ENCODE peak calls at places on chromosomes 11 and 22, in five cellular contexts. I is fibroblast of lung; R is CD4-positive, alpha-beta T cell; P is CD4-positive, CD25-positive, alpha-beta regulatory T cell; D is adrenal gland. F is an unnamed sample. For H3K9me3, the result is how much of the 10 kb centered on the place peaks cover.

GRCh38 chr11:1817511-1817910 is 17.3 kb upstream of the SYT8 start:
- DNase-seq in I (no peak), R (no peak), P (no peak), D (no peak), F (no peak)

GRCh38 chr22:42726811-42727210 is 6.1 kb upstream of the A4GALT start:
- DNase-seq in I (no peak), R (no peak), P (no peak), D (no peak), F (no peak)

GRCh38 chr22:37496651-37497599 is 10.7 kb upstream of the MFNG start:
- DNase-seq in I (peak), R (no peak), P (no peak), D (no peak), F (no peak)

GRCh38 chr22:42841444-42841843 is 15.6 kb downstream of the ARFGAP3 start:
- DNase-seq in I (no peak), R (no peak), P (no peak), D (no peak), F (no peak)

GRCh38 chr11:75147875-75148263 is 3.0 kb upstream of the SLCO2B1 start:
- DNase-seq in I (no peak), R (no peak), P (no peak), D (peak), F (no peak)

GRCh38 chr11:67371549-67372231 is 1.7 kb downstream of the CLCF1 start:
- DNase-seq in I (peak), R (no peak), P (peak), D (no peak), F (no peak)

GRCh38 chr11:122189259-122189658 is 73.2 kb upstream of the BLID start:
- DNase-seq in I (peak), R (no peak), P (no peak), D (peak), F (no peak)

GRCh38 chr22:40101417-40102101 is 76.2 kb upstream of the TNRC6B start:
- DNase-seq in I (no peak), R (no peak), P (no peak), D (no peak), F (no peak)

GRCh38 chr11:36056160-36056751 is 112.4 kb downstream of the LDLRAD3 start:
- DNase-seq in I (peak), R (no peak), P (no peak), D (peak), F (no peak)

GRCh38 chr11:54558919-54559318 is 44.9 kb downstream of the OR4C46 start:
- DNase-seq in I (no peak), R (no peak), P (no peak), D (no peak), F (no peak)
- H3K9me3 ChIP-seq in I (under half), R (under half), P (under half), D (under half), F (under half)

GRCh38 chr22:49269371-49269770 is 558.3 kb downstream of the BRD1 start:
- DNase-seq in I (no peak), R (no peak), P (no peak), D (no peak), F (no peak)

GRCh38 chr22:49267996-49268395 is 559.7 kb downstream of the BRD1 start:
- DNase-seq in I (no peak), R (no peak), P (no peak), D (no peak), F (no peak)

GRCh38 chr22:49269928-49270327 is 557.7 kb downstream of the BRD1 start:
- DNase-seq in I (no peak), R (no peak), P (no peak), D (no peak), F (no peak)

GRCh38 chr22:49270595-49271368 is 556.9 kb downstream of the BRD1 start:
- DNase-seq in I (no peak), R (no peak), P (no peak), D (no peak), F (no peak)

DNA sequence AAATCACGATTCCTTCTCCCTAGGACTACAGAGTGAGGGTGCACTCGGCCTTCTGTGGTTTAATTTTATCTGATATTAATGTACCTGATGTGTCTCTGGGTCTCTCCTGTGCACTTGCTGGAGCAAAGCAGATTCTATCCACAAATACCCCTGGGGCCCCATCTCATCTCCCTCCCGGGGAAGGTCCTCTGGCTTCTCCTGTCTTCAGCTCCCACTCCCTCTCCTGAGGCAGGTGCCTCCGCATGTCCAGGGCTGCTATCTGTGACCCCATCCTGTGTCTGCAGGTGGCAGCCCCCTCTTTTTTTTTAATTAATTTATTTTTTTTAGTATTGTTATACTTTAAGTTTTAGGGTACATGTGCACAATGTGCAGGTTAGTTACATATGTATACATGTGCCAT is 558.7 kb downstream of the BRD1 start:
- DNase-seq in I (no peak), R (no peak), P (no peak), D (no peak), F (no peak)
- H3K9me3 ChIP-seq in I (under half), R (under half), P (under half), D (under half), F (under half)

DNA sequence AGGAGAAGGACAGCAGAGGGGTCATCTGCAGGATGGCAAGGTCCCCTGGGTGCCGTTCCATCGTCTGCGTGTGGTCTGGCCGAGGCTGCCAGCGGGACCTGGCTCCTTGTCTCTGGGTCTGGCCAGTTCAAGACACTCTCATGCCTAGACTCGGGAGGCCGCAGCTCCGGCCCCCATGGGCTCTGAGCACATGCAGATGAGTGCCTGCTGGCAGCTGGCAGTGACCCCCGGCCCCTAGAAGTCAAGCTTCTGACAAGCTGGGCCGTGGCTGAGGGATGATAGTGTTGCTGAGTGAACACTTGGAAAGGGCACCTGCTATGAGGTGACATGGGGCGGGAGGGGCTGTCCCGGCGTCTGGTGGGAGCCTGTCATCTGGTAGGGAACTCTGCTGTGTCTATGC is 1180.6 kb downstream of the BRD1 start:
- DNase-seq in I (no peak), R (no peak), P (no peak), D (no peak), F (no peak)
- H3K9me3 ChIP-seq in I (under half), R (under half), P (under half), D (under half), F (under half)

DNA sequence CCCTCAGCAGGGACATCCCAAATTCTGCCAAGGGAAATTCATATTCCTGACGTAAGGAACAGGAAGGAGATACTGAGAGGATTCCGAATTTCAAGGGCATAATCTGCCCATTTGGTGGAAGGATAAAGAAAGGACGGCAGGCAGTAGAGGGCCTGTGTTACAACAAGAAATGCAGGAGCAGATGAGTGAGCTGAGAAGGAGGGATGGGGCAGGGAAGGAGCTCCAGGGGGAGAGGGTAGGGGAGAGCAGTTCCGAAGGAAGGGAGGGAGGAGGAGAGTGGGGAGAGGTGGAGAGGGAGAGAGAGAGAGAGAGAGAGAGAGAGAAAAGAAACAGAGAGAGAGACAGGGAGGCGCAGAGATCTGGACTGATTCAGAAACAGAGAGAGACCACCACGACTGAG is 851 bp downstream of the OPCML start:
- DNase-seq in I (no peak), R (no peak), P (no peak), D (no peak), F (no peak)
- H3K9me3 ChIP-seq in I (under half), R (under half), P (under half), D (under half), F (under half)

GRCh38 chr11:21520244-21520643 is 672.6 kb upstream of the ANO5 start:
- DNase-seq in I (no peak), R (no peak), P (no peak), D (no peak), F (no peak)
- H3K9me3 ChIP-seq in I (under half), R (under half), P (under half), D (under half), F (under half)

GRCh38 chr11:134266440-134266839 is 9.7 kb upstream of the GLB1L3 start:
- DNase-seq in I (no peak), R (no peak), P (no peak), D (no peak), F (no peak)

GRCh38 chr11:134267966-134268365 is 8.2 kb upstream of the GLB1L3 start:
- DNase-seq in I (no peak), R (no peak), P (no peak), D (no peak), F (no peak)

GRCh38 chr11:134266841-134267251 is 9.3 kb upstream of the GLB1L3 start:
- DNase-seq in I (peak), R (no peak), P (no peak), D (no peak), F (no peak)

GRCh38 chr11:134264966-134265365 is 11.2 kb upstream of the GLB1L3 start:
- DNase-seq in I (no peak), R (no peak), P (no peak), D (no peak), F (no peak)

DNA sequence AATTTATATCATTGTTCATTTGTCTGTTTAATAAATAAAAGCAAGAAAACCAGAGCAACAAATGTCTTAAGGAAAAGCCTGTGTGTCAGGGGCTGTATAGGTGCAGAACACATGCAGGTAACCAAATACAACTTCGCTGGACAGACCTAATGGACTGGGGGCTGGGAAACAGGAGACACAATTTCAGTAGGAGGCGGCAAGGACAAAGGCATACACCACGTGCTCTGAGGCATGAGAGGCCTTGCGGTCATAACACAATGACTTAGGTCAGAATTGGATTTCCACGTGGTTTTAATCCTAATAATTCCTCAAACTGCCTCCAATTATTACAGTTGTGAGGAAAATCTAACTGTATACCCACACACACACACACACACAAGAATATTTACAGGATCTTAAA is 8.7 kb upstream of the GLB1L3 start:
- DNase-seq in I (no peak), R (no peak), P (no peak), D (no peak), F (no peak)
- H3K9me3 ChIP-seq in I (under half), R (under half), P (under half), D (under half), F (under half)

DNA sequence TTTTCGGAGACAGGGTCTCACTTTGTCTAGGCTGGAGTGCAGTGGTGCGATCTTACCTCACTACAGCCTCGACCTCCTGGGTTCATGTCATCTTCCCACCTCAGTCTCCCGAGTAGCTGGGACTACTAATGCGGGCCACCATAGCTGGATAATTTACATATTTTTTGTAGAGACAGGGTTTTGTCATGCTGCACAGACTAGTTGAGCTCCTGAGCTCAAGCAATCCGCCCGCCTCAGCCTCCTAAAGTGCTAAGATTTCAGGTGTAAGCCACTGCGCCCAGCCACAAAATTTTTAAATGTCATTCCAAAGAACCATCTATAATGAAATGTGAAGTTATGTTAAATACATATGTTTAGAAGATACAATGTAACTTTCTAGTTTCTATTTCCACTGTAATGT is 4747.7 kb upstream of the OR11H1 start:
- DNase-seq in I (no peak), R (no peak), P (no peak), D (no peak), F (no peak)
- H3K9me3 ChIP-seq in I (under half), R (half or more), P (under half), D (under half), F (under half)

GRCh38 chr11:92626624-92627023 is 342.8 kb upstream of the MTNR1B start:
- DNase-seq in I (no peak), R (no peak), P (no peak), D (no peak), F (no peak)

GRCh38 chr11:92623055-92623454 is 346.4 kb upstream of the MTNR1B start:
- DNase-seq in I (no peak), R (no peak), P (no peak), D (no peak), F (no peak)

GRCh38 chr11:92632510-92632909 is 336.9 kb upstream of the MTNR1B start:
- DNase-seq in I (no peak), R (no peak), P (no peak), D (no peak), F (no peak)

GRCh38 chr11:92628401-92629292 is 340.8 kb upstream of the MTNR1B start:
- DNase-seq in I (peak), R (no peak), P (no peak), D (no peak), F (no peak)

DNA sequence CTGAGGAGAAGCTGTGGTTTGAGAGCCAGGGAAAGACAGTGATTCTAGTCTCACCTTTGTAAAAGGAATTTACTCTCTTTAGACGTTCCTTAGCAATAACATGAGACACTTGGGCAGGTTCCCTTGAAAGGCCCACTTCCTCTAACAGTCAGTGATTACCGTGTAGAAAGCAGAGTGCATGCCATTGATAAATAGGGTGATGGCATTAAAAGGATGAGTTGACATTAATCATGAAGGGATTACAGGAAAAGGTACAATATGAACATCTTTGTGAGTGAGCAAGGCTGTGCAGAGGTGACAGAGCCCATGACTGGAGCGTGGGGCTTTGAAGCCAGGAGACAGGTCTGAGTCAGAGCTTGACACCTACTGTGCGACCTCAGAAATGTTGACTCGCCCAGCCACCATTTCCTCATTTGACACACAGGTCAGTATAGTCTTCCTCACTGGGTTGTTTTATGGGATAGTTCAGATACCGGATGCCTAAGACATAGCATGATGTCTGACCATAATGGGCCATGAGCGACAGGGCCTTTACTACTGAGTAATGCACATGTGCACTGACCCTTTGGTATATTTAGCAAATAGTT is 341.7 kb upstream of the MTNR1B start:
- DNase-seq in I (no peak), R (no peak), P (no peak), D (no peak), F (no peak)
- H3K9me3 ChIP-seq in I (under half), R (under half), P (under half), D (under half), F (under half)

DNA sequence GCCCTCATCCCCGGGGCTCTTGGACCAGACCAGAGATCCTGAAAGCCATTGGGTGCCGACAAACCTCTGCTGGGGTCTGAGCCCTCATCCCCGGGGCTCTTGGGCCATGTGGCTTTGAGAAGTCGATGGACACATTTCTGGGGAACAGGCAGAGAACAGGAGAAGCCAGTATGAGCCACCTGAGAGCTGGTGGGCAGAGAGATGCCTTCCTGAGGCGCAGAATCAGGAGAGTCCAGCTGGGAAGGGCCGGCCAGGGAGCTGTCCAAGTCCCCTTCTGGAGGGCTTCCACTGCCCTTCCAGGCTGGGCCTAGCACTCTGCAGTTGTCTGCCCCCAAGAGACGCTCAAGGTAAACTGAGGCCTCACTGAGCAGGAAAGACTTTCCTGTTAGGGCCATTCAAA is 1398.1 kb downstream of the BRD1 start:
- DNase-seq in I (no peak), R (no peak), P (no peak), D (no peak), F (no peak)
- H3K9me3 ChIP-seq in I (under half), R (under half), P (under half), D (under half), F (under half)

GRCh38 chr22:49048591-49048990 is 779.1 kb downstream of the BRD1 start:
- DNase-seq in I (no peak), R (no peak), P (no peak), D (no peak), F (no peak)

GRCh38 chr22:49046000-49046545 is 781.6 kb downstream of the BRD1 start:
- DNase-seq in I (no peak), R (no peak), P (no peak), D (no peak), F (no peak)

GRCh38 chr22:49047461-49047860 is 780.2 kb downstream of the BRD1 start:
- DNase-seq in I (no peak), R (no peak), P (no peak), D (no peak), F (no peak)

GRCh38 chr22:49045276-49045675 is 782.4 kb downstream of the BRD1 start:
- DNase-seq in I (no peak), R (no peak), P (no peak), D (no peak), F (no peak)

GRCh38 chr22:49046546-49047305 is 780.9 kb downstream of the BRD1 start:
- DNase-seq in I (no peak), R (no peak), P (peak), D (no peak), F (no peak)
- H3K9me3 ChIP-seq in I (under half), R (under half), P (under half), D (under half), F (under half)